ENCODE peak calls at places on chromosomes 2 and 18, in four cellular contexts. X is K562, O is GM12891, H is spleen. F is an unnamed sample.

GRCh38 chr18:56823986-56824385 is 172.8 kb downstream of the WDR7 start:
- DNase-seq in O (no peak), X (no peak), H (no peak), F (no peak)

GRCh38 chr2:96082211-96083063 is 33.9 kb downstream of the ADRA2B start:
- DNase-seq in X (no peak), H (peak), O (no peak), F (no peak)

GRCh38 chr18:13101659-13101992 is 110.5 kb downstream of the CEP192 start:
- DNase-seq in H (no peak), X (no peak), O (no peak), F (no peak)

GRCh38 chr2:197803033-197803444 is 1.4 kb upstream of the PLCL1 start:
- DNase-seq in H (no peak), X (peak), O (no peak), F (peak)

GRCh38 chr18:26617151-26617554 is 68.8 kb upstream of the KCTD1 start:
- DNase-seq in X (no peak), H (no peak), O (no peak), F (no peak)

GRCh38 chr2:8513601-8514273 is 168.1 kb upstream of the ID2 start:
- DNase-seq in O (no peak), H (peak), X (no peak), F (no peak)

GRCh38 chr18:75125359-75126331 is 83.3 kb downstream of the PTGR3 start:
- DNase-seq in X (peak), O (no peak), H (peak), F (no peak)

GRCh38 chr2:38602136-38602731 is 494 bp downstream of the HNRNPLL start:
- DNase-seq in X (no peak), H (peak), O (no peak), F (peak)

GRCh38 chr18:69730664-69731063 is 217.0 kb downstream of the CD226 start:
- DNase-seq in O (no peak), H (no peak), X (no peak), F (no peak)

GRCh38 chr2:73901143-73901542 is 8.3 kb downstream of the ACTG2 start:
- DNase-seq in H (no peak), X (no peak), O (no peak), F (no peak)

GRCh38 chr2:188983427-188984101 is 9.4 kb downstream of the COL3A1 start:
- DNase-seq in H (no peak), X (no peak), O (no peak), F (no peak)

GRCh38 chr18:10558243-10558966 is 32.6 kb downstream of the NAPG start:
- DNase-seq in O (no peak), H (peak), X (no peak), F (peak)
- TF ChIP-seq POLR2AphosphoS5 in O (peak), H (no peak), X (no peak), F (no peak)

DNA sequence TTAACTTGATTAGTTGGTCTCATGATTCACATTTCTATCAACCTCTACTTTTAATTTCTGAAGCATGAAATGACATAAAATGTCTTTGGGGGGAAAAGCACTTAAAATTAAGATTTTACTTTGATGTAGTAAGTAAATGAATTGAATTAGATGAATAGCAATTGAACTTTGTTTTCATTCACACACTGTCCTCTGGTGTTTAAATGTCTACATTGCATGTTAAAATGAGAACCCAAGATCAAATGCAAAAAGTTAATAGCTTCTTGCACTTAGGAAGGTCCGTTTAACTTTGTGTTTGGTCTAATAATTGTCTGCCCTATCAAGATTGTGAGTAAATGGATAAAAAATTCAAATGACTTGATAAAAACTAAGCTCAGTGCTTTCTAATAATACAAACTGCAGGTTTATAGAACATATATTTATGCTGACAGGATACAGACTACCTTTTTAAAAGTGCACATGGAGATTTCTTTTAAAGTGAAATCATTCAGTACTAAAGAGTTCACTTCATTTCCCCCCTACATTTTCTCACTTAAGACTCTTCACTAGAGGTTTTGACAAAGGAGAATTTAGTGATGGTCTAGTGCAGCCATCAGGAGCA is 156.2 kb upstream of the NABP1 start:
- DNase-seq in X (peak), O (no peak), H (no peak), F (no peak)
- TF ChIP-seq POLR2A in X (no peak), O (no peak), H (no peak), F (no peak)

GRCh38 chr2:128347701-128348504 is 29.2 kb upstream of the HS6ST1 start:
- DNase-seq in O (no peak), H (peak), X (no peak), F (peak)
- TF ChIP-seq POLR2AphosphoS5 in O (no peak), H (peak), X (no peak), F (peak)

GRCh38 chr2:231961349-231962166 is at the start of gene DIS3L2:
- DNase-seq in O (peak), H (peak), X (peak), F (peak)
- TF ChIP-seq POLR2A in O (peak), H (peak), X (peak), F (peak)

GRCh38 chr2:15170068-15170775 is 390.9 kb downstream of the NBAS start:
- DNase-seq in O (no peak), X (no peak), H (no peak), F (no peak)

GRCh38 chr2:15166878-15167277 is 394.3 kb downstream of the NBAS start:
- DNase-seq in X (no peak), H (no peak), O (no peak), F (no peak)

GRCh38 chr2:15168116-15168515 is 393.0 kb downstream of the NBAS start:
- DNase-seq in X (no peak), O (no peak), H (no peak), F (no peak)

GRCh38 chr2:15172825-15173224 is 388.3 kb downstream of the NBAS start:
- DNase-seq in X (no peak), H (no peak), O (no peak), F (no peak)

GRCh38 chr2:15169326-15170038 is 391.7 kb downstream of the NBAS start:
- DNase-seq in H (no peak), X (no peak), O (no peak), F (no peak)
- TF ChIP-seq POLR2AphosphoS5 in H (no peak), X (no peak), O (no peak), F (no peak)

DNA sequence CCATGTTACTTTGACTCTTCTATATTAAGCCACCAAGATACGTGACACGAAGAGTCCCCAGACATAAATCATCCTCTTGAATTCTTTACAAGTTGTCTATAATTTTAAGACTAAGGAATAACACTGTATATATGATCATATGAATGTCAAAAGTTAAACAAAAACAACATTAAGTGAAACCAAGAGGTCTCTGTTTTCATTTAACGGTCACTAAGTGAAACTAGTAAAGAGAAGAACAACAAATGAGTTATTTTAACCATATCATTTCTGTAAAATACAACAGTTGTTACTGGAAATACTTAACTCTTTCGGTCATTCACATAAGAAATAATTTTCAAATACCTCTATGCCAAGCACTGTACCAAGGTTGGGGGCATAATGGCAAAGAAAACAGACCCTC is 45.7 kb upstream of the STK17B start:
- DNase-seq in H (no peak), X (no peak), O (no peak), F (no peak)
- TF ChIP-seq POLR2A in H (no peak), X (no peak), O (no peak), F (no peak)

DNA sequence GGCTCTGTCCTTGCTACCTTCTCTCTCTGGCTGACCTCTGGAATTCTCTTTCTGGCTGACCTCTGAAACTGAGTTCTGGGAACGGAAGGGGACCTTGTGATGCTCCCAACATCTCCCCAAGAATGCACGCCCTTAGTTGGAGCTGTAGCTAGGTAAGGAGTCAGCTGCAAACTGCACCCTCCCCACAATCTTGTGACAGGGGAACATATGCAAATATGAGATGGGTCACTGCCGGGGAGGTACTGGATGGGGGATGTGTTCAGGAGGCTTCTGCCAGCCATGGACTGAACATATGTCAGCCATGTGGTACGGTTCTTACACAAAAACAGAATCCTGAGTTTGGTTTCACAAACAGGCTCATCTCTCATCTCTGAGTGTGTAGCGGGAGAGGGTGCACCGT is 34.2 kb downstream of the BCL2 start:
- DNase-seq in X (no peak), H (peak), O (no peak), F (no peak)
- TF ChIP-seq POLR2AphosphoS5 in X (no peak), H (peak), O (peak), F (no peak)

DNA sequence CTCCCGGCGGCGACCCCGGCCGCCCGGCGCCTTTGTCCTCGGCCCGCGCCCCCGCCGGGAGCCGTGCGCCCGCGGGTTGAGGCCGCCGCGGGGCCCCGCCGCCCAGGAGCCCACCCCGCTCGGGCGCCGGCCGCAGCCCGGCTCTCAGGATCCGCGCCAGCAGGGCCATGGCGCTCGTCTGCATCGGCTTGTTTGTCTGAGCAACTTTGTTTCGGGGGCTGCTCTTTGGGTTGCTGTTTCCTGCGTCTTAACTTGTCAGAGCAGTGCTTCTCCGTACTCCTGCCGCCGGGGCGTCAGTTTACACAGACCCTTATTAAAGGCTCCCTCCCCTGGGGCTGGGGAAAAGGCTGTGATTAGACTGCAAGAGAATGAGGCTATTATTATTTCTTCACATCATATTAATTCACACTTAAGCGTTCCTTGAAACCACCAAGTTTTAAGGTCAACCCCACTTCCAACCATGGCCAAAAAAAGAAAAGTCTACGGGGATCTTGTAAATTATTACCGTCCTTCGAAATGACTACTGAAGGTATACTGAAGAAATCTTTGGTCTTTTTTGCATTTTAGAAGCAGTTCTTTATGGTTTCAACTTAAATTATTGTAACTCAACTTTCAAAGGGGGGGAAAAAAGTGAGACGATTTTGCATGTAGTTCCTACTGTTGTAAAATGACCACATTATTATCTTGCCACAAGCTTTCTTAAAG is at the start of gene CYP27C1:
- DNase-seq in O (no peak), X (no peak), H (no peak), F (no peak)
- TF ChIP-seq POLR2A in O (no peak), X (no peak), H (no peak), F (no peak)